ENCODE peak calls at places on chromosomes 7 and 10, in six cellular contexts. U is HCT116, F is GM23248, M is GM23338, E is PC-9, O is PC-3. V is an unnamed sample.

GRCh38 chr10:18473424-18474110 is 177.8 kb downstream of the NSUN6 start:
- DNase-seq in E (no peak), F (no peak), M (no peak), O (no peak), U (no peak), V (no peak)

GRCh38 chr7:5713124-5713912 is 68.1 kb downstream of the RNF216 start:
- DNase-seq in U (no peak), O (no peak), F (no peak), M (no peak), E (no peak), V (no peak)

GRCh38 chr7:132825222-132825621 is 249.0 kb upstream of the PLXNA4 start:
- DNase-seq in U (no peak), M (no peak), O (no peak), E (no peak), F (no peak), V (no peak)

GRCh38 chr7:130987092-130987491 is 253.1 kb upstream of the KLF14 start:
- DNase-seq in U (no peak), O (peak; percentile 26), M (peak; percentile 16), F (no peak), E (peak; percentile 51), V (no peak)

GRCh38 chr7:40324889-40325288 is 190.1 kb downstream of the SUGCT start:
- DNase-seq in O (no peak), U (no peak), M (no peak), F (no peak), E (no peak), V (no peak)

GRCh38 chr7:115869225-115869624 is 161.3 kb downstream of the TFEC start:
- DNase-seq in M (no peak), O (no peak), F (peak; percentile 20), E (no peak), U (no peak), V (no peak)

GRCh38 chr10:81920213-81920829 is 45.3 kb downstream of the NRG3 start:
- DNase-seq in F (no peak), M (peak; percentile 62), E (no peak), U (no peak), O (no peak), V (peak; percentile 31)

GRCh38 chr7:157945401-157945800 is 608.6 kb downstream of the DNAJB6 start:
- DNase-seq in E (no peak), O (no peak), U (no peak), F (no peak), M (no peak), V (no peak)

GRCh38 chr7:41890631-41891265 is 187.9 kb upstream of the INHBA start:
- DNase-seq in O (no peak), F (peak; percentile 26), M (no peak), E (peak; percentile 23), U (no peak), V (no peak)

GRCh38 chr7:41893656-41894055 is 190.8 kb upstream of the INHBA start:
- DNase-seq in O (no peak), U (no peak), M (no peak), F (no peak), E (no peak), V (no peak)

GRCh38 chr7:41889040-41889439 is 186.2 kb upstream of the INHBA start:
- DNase-seq in U (no peak), O (no peak), M (no peak), E (no peak), F (no peak), V (no peak)

GRCh38 chr7:41889472-41889871 is 186.6 kb upstream of the INHBA start:
- DNase-seq in M (no peak), O (no peak), F (peak; percentile 40), U (no peak), E (peak; percentile 9), V (no peak)

GRCh38 chr7:41891967-41892755 is 189.3 kb upstream of the INHBA start:
- DNase-seq in U (no peak), F (no peak), O (no peak), M (peak; percentile 61), E (peak; percentile 26), V (no peak)
- TF ChIP-seq EZH2 in U (no peak), F (no peak), O (no peak), M (no peak), E (no peak), V (no peak)

DNA sequence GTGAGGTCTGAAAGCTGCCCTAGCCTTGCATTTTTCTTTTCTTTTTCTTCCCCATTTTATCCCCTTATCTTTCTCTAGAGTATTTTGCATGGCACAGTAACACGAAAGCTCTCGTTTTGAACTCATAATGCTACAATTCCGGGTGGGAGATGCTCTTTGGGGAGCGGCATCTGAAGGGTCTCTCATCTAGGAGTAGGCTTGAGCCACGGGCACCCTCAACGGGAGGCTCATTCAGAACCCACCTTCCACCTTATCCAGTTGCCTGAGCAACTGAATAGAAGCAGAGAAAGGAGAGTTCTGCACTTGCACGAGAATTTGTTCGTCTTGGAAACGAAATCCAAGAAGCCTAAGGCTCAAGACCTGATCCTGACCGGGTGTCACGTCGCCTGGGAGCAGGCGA is 603.5 kb upstream of the FOXK1 start:
- DNase-seq in E (no peak), O (no peak), M (no peak), F (no peak), U (no peak), V (no peak)
- H3K9me2 ChIP-seq in E (no peaks in the 10 kb centered on the region), O (no peaks in the 10 kb centered on the region), M (no peaks in the 10 kb centered on the region), F (no peaks in the 10 kb centered on the region), U (no peaks in the 10 kb centered on the region), V (no peaks in the 10 kb centered on the region)

GRCh38 chr7:1385809-1386622 is 73.3 kb downstream of the MICALL2 start:
- DNase-seq in U (no peak), O (no peak), F (no peak), M (peak; percentile 52), E (no peak), V (no peak)
- TF ChIP-seq EZH2 in U (no peak), O (no peak), F (no peak), M (no peak), E (no peak), V (no peak)

DNA sequence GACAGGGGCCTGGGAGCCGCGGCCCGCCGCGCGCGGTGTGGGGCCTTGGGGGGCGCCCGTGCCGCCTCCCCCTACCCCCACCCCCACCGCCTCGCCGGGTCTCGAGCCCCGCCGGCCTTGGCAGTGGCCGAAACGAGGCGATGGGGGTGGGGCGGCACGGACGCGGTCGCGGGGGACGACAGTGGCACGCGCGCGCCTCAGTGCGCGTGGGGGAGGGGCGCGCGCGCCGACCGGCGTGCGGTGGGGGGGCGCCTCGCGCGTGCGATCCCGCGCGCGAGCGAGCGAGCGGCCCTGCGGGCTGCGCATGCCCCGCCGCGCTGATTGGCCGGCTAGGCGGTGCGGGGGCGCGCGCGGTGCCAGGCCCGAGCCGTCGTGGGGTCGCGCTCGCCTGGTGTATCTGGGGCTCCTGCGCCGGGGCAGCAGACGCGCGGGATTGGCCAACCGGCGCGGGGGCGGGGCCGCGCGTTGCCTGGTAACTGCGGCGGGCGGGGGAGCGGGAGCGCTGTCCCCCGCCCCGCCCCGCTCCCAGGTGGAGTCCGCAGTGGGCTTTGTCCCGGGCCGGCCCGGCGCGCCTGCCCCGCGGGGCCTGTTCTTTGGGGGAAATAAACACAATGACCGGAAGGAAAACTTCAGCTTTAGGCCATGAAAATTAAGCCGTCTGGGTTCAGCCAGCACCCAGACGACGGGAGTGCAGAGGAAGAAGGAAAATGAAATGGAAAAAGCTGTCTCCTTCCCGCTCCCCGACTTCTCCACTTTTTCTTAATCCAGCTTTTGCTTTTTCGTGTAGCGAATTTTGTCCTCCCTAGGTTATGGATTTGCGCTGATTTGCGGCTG is 870 bp downstream of the GTF2I start:
- DNase-seq in F (peak; percentile 98), U (peak; percentile 75), M (peak; percentile 97), E (peak; percentile 77), O (peak; percentile 91), V (peak; percentile 95)
- H3K9me2 ChIP-seq in F (no peaks in the 10 kb centered on the region), U (no peaks in the 10 kb centered on the region), M (no peaks in the 10 kb centered on the region), E (no peaks in the 10 kb centered on the region), O (no peaks in the 10 kb centered on the region), V (no peaks in the 10 kb centered on the region)